ENCODE peak calls at places on chromosomes 6 and 20, in nine cellular contexts. One of them, this sample, is unnamed.

GRCh38 chr6:157148391-157149323 is 174.7 kb downstream of the TMEM242 start:
- DNase-seq in cardiac muscle cell: peak
- DNase-seq in foreskin keratinocyte: peak
- DNase-seq in CD8-positive, alpha-beta memory T cell: no peak
- DNase-seq in body of pancreas: peak
- DNase-seq in lower lobe of right lung: no peak
- DNase-seq in tibial artery: peak
- DNase-seq in ovary: no peak
- DNase-seq in brain microvascular endothelial cell: peak
- DNase-seq in this sample: peak

GRCh38 chr6:18958146-18958545 is 571.0 kb downstream of the RNF144B start:
- DNase-seq in cardiac muscle cell: no peak
- DNase-seq in foreskin keratinocyte: no peak
- DNase-seq in CD8-positive, alpha-beta memory T cell: no peak
- DNase-seq in body of pancreas: no peak
- DNase-seq in lower lobe of right lung: no peak
- DNase-seq in tibial artery: no peak
- DNase-seq in ovary: no peak
- DNase-seq in brain microvascular endothelial cell: no peak
- DNase-seq in this sample: no peak

GRCh38 chr6:118456982-118457381 is 91.1 kb upstream of the PLN start:
- DNase-seq in cardiac muscle cell: no peak
- DNase-seq in foreskin keratinocyte: no peak
- DNase-seq in CD8-positive, alpha-beta memory T cell: no peak
- DNase-seq in body of pancreas: no peak
- DNase-seq in lower lobe of right lung: no peak
- DNase-seq in tibial artery: no peak
- DNase-seq in ovary: no peak
- DNase-seq in brain microvascular endothelial cell: no peak
- DNase-seq in this sample: no peak

GRCh38 chr6:44022296-44022661 is 105.0 kb downstream of the MRPL14 start:
- DNase-seq in cardiac muscle cell: no peak
- DNase-seq in foreskin keratinocyte: no peak
- DNase-seq in CD8-positive, alpha-beta memory T cell: no peak
- DNase-seq in body of pancreas: no peak
- DNase-seq in lower lobe of right lung: no peak
- DNase-seq in tibial artery: peak
- DNase-seq in ovary: no peak
- DNase-seq in brain microvascular endothelial cell: no peak
- DNase-seq in this sample: no peak

GRCh38 chr6:125078602-125079321 is 74.8 kb upstream of the TPD52L1 start:
- DNase-seq in cardiac muscle cell: no peak
- DNase-seq in foreskin keratinocyte: no peak
- DNase-seq in CD8-positive, alpha-beta memory T cell: no peak
- DNase-seq in body of pancreas: no peak
- DNase-seq in lower lobe of right lung: no peak
- DNase-seq in tibial artery: no peak
- DNase-seq in ovary: no peak
- DNase-seq in brain microvascular endothelial cell: no peak
- DNase-seq in this sample: no peak

GRCh38 chr6:101391772-101392560 is 1.5 kb upstream of the GRIK2 start:
- DNase-seq in cardiac muscle cell: no peak
- DNase-seq in foreskin keratinocyte: no peak
- DNase-seq in CD8-positive, alpha-beta memory T cell: no peak
- DNase-seq in body of pancreas: no peak
- DNase-seq in lower lobe of right lung: no peak
- DNase-seq in tibial artery: no peak
- DNase-seq in ovary: no peak
- DNase-seq in brain microvascular endothelial cell: no peak
- DNase-seq in this sample: no peak

GRCh38 chr6:162829013-162829742 is 101.4 kb downstream of the PACRG start:
- DNase-seq in cardiac muscle cell: no peak
- DNase-seq in foreskin keratinocyte: no peak
- DNase-seq in CD8-positive, alpha-beta memory T cell: no peak
- DNase-seq in body of pancreas: no peak
- DNase-seq in lower lobe of right lung: no peak
- DNase-seq in tibial artery: no peak
- DNase-seq in ovary: no peak
- DNase-seq in brain microvascular endothelial cell: peak
- DNase-seq in this sample: no peak

GRCh38 chr6:146287691-146288369 is 255.8 kb upstream of the RAB32 start:
- DNase-seq in cardiac muscle cell: peak
- DNase-seq in foreskin keratinocyte: no peak
- DNase-seq in CD8-positive, alpha-beta memory T cell: no peak
- DNase-seq in body of pancreas: no peak
- DNase-seq in lower lobe of right lung: no peak
- DNase-seq in tibial artery: no peak
- DNase-seq in ovary: no peak
- DNase-seq in brain microvascular endothelial cell: peak
- DNase-seq in this sample: no peak

GRCh38 chr20:29878777-29879442 is 1378.6 kb upstream of the DEFB115 start:
- DNase-seq in cardiac muscle cell: no peak
- DNase-seq in foreskin keratinocyte: no peak
- DNase-seq in CD8-positive, alpha-beta memory T cell: peak
- DNase-seq in body of pancreas: no peak
- DNase-seq in lower lobe of right lung: peak
- DNase-seq in tibial artery: no peak
- DNase-seq in ovary: no peak
- DNase-seq in brain microvascular endothelial cell: no peak
- DNase-seq in this sample: no peak

GRCh38 chr6:111653434-111653833 is 47.8 kb upstream of the TRAF3IP2 start:
- DNase-seq in cardiac muscle cell: no peak
- DNase-seq in foreskin keratinocyte: no peak
- DNase-seq in CD8-positive, alpha-beta memory T cell: no peak
- DNase-seq in body of pancreas: no peak
- DNase-seq in lower lobe of right lung: no peak
- DNase-seq in tibial artery: no peak
- DNase-seq in ovary: no peak
- DNase-seq in brain microvascular endothelial cell: no peak
- DNase-seq in this sample: no peak

GRCh38 chr20:63499333-63499969 is 568 bp upstream of the EEF1A2 start:
- DNase-seq in cardiac muscle cell: no peak
- DNase-seq in foreskin keratinocyte: no peak
- DNase-seq in CD8-positive, alpha-beta memory T cell: peak
- DNase-seq in body of pancreas: no peak
- DNase-seq in lower lobe of right lung: no peak
- DNase-seq in tibial artery: no peak
- DNase-seq in ovary: no peak
- DNase-seq in brain microvascular endothelial cell: no peak
- DNase-seq in this sample: no peak

GRCh38 chr6:26097268-26097875 is 10.1 kb downstream of the HFE start:
- DNase-seq in cardiac muscle cell: peak
- DNase-seq in foreskin keratinocyte: peak
- DNase-seq in CD8-positive, alpha-beta memory T cell: peak
- DNase-seq in body of pancreas: peak
- DNase-seq in lower lobe of right lung: no peak
- DNase-seq in tibial artery: no peak
- DNase-seq in ovary: peak
- DNase-seq in brain microvascular endothelial cell: peak
- DNase-seq in this sample: no peak

DNA sequence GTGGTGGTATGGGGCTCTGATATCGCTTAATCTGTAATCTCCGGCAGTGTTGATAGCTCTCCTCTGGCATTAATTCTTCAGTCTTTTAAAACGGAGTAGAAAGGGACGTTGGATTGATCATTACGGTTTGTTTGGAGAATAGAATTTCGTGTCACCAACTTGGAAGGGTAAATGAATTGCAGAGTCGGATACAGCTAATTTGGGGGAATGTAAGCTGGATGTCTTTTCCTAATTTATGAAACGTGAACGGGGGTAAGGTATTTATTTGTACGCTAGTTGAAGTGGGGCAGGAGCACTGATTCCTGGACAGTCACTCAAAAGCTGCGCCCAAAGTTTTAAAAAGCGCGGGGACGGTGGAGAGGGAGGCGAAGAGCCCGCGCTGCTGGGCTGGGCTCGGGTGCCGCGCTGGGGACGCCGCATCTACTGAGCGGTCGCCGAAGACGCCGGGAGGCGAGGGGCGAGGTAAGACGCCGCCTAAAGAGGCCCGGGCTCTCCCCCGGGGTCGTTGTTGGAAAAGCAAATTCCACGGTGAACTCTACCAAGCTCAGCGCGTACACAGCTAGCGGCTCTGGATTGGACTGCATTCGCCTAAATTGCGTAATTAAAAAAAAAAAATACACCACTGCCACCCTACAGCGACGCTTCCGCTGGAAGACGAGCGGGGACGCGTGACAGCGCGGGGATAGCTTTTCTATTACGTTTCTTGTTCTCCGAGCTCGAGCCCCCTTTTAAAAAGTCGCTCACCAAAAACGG is 92.2 kb upstream of the PRDM1 start:
- DNase-seq in cardiac muscle cell: peak
- DNase-seq in foreskin keratinocyte: no peak
- DNase-seq in CD8-positive, alpha-beta memory T cell: peak
- DNase-seq in body of pancreas: peak
- DNase-seq in lower lobe of right lung: peak
- DNase-seq in tibial artery: no peak
- DNase-seq in ovary: peak
- DNase-seq in brain microvascular endothelial cell: no peak
- DNase-seq in this sample: no peak
- H3K27ac ChIP-seq in cardiac muscle cell: no peak
- H3K27ac ChIP-seq in foreskin keratinocyte: peak
- H3K27ac ChIP-seq in CD8-positive, alpha-beta memory T cell: peak
- H3K27ac ChIP-seq in body of pancreas: peak
- H3K27ac ChIP-seq in lower lobe of right lung: peak
- H3K27ac ChIP-seq in tibial artery: peak
- H3K27ac ChIP-seq in ovary: peak
- H3K27ac ChIP-seq in brain microvascular endothelial cell: no peak
- H3K27ac ChIP-seq in this sample: peak

GRCh38 chr20:23437126-23437894 is 2.2 kb upstream of the CSTL1 start:
- DNase-seq in cardiac muscle cell: no peak
- DNase-seq in foreskin keratinocyte: no peak
- DNase-seq in CD8-positive, alpha-beta memory T cell: no peak
- DNase-seq in body of pancreas: no peak
- DNase-seq in lower lobe of right lung: no peak
- DNase-seq in tibial artery: no peak
- DNase-seq in ovary: no peak
- DNase-seq in brain microvascular endothelial cell: no peak
- DNase-seq in this sample: no peak
- H3K27ac ChIP-seq in cardiac muscle cell: no peak
- H3K27ac ChIP-seq in foreskin keratinocyte: no peak
- H3K27ac ChIP-seq in CD8-positive, alpha-beta memory T cell: no peak
- H3K27ac ChIP-seq in body of pancreas: no peak
- H3K27ac ChIP-seq in lower lobe of right lung: no peak
- H3K27ac ChIP-seq in tibial artery: no peak
- H3K27ac ChIP-seq in ovary: peak
- H3K27ac ChIP-seq in brain microvascular endothelial cell: no peak
- H3K27ac ChIP-seq in this sample: no peak

GRCh38 chr6:169335301-169335700 is 81.7 kb upstream of the THBS2 start:
- DNase-seq in cardiac muscle cell: no peak
- DNase-seq in foreskin keratinocyte: no peak
- DNase-seq in CD8-positive, alpha-beta memory T cell: no peak
- DNase-seq in body of pancreas: no peak
- DNase-seq in lower lobe of right lung: no peak
- DNase-seq in tibial artery: no peak
- DNase-seq in ovary: no peak
- DNase-seq in brain microvascular endothelial cell: no peak
- DNase-seq in this sample: no peak

GRCh38 chr6:169339025-169339424 is 85.4 kb upstream of the THBS2 start:
- DNase-seq in cardiac muscle cell: no peak
- DNase-seq in foreskin keratinocyte: no peak
- DNase-seq in CD8-positive, alpha-beta memory T cell: no peak
- DNase-seq in body of pancreas: no peak
- DNase-seq in lower lobe of right lung: no peak
- DNase-seq in tibial artery: no peak
- DNase-seq in ovary: no peak
- DNase-seq in brain microvascular endothelial cell: no peak
- DNase-seq in this sample: no peak

GRCh38 chr6:169340395-169340794 is 86.7 kb upstream of the THBS2 start:
- DNase-seq in cardiac muscle cell: no peak
- DNase-seq in foreskin keratinocyte: peak
- DNase-seq in CD8-positive, alpha-beta memory T cell: no peak
- DNase-seq in body of pancreas: no peak
- DNase-seq in lower lobe of right lung: peak
- DNase-seq in tibial artery: no peak
- DNase-seq in ovary: no peak
- DNase-seq in brain microvascular endothelial cell: no peak
- DNase-seq in this sample: peak

GRCh38 chr6:169339731-169340314 is 86.2 kb upstream of the THBS2 start:
- DNase-seq in cardiac muscle cell: no peak
- DNase-seq in foreskin keratinocyte: no peak
- DNase-seq in CD8-positive, alpha-beta memory T cell: no peak
- DNase-seq in body of pancreas: no peak
- DNase-seq in lower lobe of right lung: no peak
- DNase-seq in tibial artery: no peak
- DNase-seq in ovary: no peak
- DNase-seq in brain microvascular endothelial cell: no peak
- DNase-seq in this sample: no peak

GRCh38 chr6:169337881-169338445 is 84.3 kb upstream of the THBS2 start:
- DNase-seq in cardiac muscle cell: no peak
- DNase-seq in foreskin keratinocyte: no peak
- DNase-seq in CD8-positive, alpha-beta memory T cell: no peak
- DNase-seq in body of pancreas: no peak
- DNase-seq in lower lobe of right lung: no peak
- DNase-seq in tibial artery: no peak
- DNase-seq in ovary: no peak
- DNase-seq in brain microvascular endothelial cell: no peak
- DNase-seq in this sample: no peak
- H3K27ac ChIP-seq in cardiac muscle cell: no peak
- H3K27ac ChIP-seq in foreskin keratinocyte: no peak
- H3K27ac ChIP-seq in CD8-positive, alpha-beta memory T cell: no peak
- H3K27ac ChIP-seq in body of pancreas: no peak
- H3K27ac ChIP-seq in lower lobe of right lung: no peak
- H3K27ac ChIP-seq in tibial artery: no peak
- H3K27ac ChIP-seq in ovary: no peak
- H3K27ac ChIP-seq in brain microvascular endothelial cell: no peak
- H3K27ac ChIP-seq in this sample: no peak

GRCh38 chr6:10419749-10420545 is 5.1 kb upstream of the TFAP2A start:
- DNase-seq in cardiac muscle cell: no peak
- DNase-seq in foreskin keratinocyte: peak
- DNase-seq in CD8-positive, alpha-beta memory T cell: no peak
- DNase-seq in body of pancreas: no peak
- DNase-seq in lower lobe of right lung: no peak
- DNase-seq in tibial artery: no peak
- DNase-seq in ovary: no peak
- DNase-seq in brain microvascular endothelial cell: no peak
- DNase-seq in this sample: no peak

GRCh38 chr6:10420546-10421507 is 6.0 kb upstream of the TFAP2A start:
- DNase-seq in cardiac muscle cell: no peak
- DNase-seq in foreskin keratinocyte: no peak
- DNase-seq in CD8-positive, alpha-beta memory T cell: no peak
- DNase-seq in body of pancreas: no peak
- DNase-seq in lower lobe of right lung: no peak
- DNase-seq in tibial artery: no peak
- DNase-seq in ovary: no peak
- DNase-seq in brain microvascular endothelial cell: no peak
- DNase-seq in this sample: no peak

GRCh38 chr6:10422282-10423034 is 7.6 kb upstream of the TFAP2A start:
- DNase-seq in cardiac muscle cell: no peak
- DNase-seq in foreskin keratinocyte: no peak
- DNase-seq in CD8-positive, alpha-beta memory T cell: no peak
- DNase-seq in body of pancreas: no peak
- DNase-seq in lower lobe of right lung: no peak
- DNase-seq in tibial artery: no peak
- DNase-seq in ovary: no peak
- DNase-seq in brain microvascular endothelial cell: no peak
- DNase-seq in this sample: no peak

GRCh38 chr6:10424005-10424404 is 9.1 kb upstream of the TFAP2A start:
- DNase-seq in cardiac muscle cell: no peak
- DNase-seq in foreskin keratinocyte: no peak
- DNase-seq in CD8-positive, alpha-beta memory T cell: no peak
- DNase-seq in body of pancreas: no peak
- DNase-seq in lower lobe of right lung: no peak
- DNase-seq in tibial artery: no peak
- DNase-seq in ovary: no peak
- DNase-seq in brain microvascular endothelial cell: no peak
- DNase-seq in this sample: no peak

GRCh38 chr6:10421508-10422281 is 6.8 kb upstream of the TFAP2A start:
- DNase-seq in cardiac muscle cell: no peak
- DNase-seq in foreskin keratinocyte: no peak
- DNase-seq in CD8-positive, alpha-beta memory T cell: no peak
- DNase-seq in body of pancreas: no peak
- DNase-seq in lower lobe of right lung: no peak
- DNase-seq in tibial artery: no peak
- DNase-seq in ovary: no peak
- DNase-seq in brain microvascular endothelial cell: no peak
- DNase-seq in this sample: no peak
- H3K27ac ChIP-seq in cardiac muscle cell: no peak
- H3K27ac ChIP-seq in foreskin keratinocyte: no peak
- H3K27ac ChIP-seq in CD8-positive, alpha-beta memory T cell: no peak
- H3K27ac ChIP-seq in body of pancreas: no peak
- H3K27ac ChIP-seq in lower lobe of right lung: no peak
- H3K27ac ChIP-seq in tibial artery: no peak
- H3K27ac ChIP-seq in ovary: no peak
- H3K27ac ChIP-seq in brain microvascular endothelial cell: no peak
- H3K27ac ChIP-seq in this sample: no peak

This sample was measured in epithelial cell of prostate.